ENCODE peak calls at places on chromosomes 16 and 17, in seven cellular contexts. One of them, this sample, is unnamed.

GRCh38 chr17:69325518-69326301 is 1.2 kb downstream of the ABCA5 start:
- DNase-seq in transverse colon: peak
- DNase-seq in astrocyte of the cerebellum: no peak
- DNase-seq in lower lobe of right lung: no peak
- DNase-seq in GM13977: no peak
- DNase-seq in heart right ventricle: no peak
- DNase-seq in hepatocyte: peak
- DNase-seq in this sample: peak

GRCh38 chr17:79716183-79716797 is 14.5 kb upstream of the ENPP7 start:
- DNase-seq in transverse colon: no peak
- DNase-seq in astrocyte of the cerebellum: no peak
- DNase-seq in lower lobe of right lung: no peak
- DNase-seq in GM13977: no peak
- DNase-seq in heart right ventricle: no peak
- DNase-seq in hepatocyte: no peak
- DNase-seq in this sample: peak

GRCh38 chr17:57293077-57293476 is 36.8 kb downstream of the MSI2 start:
- DNase-seq in transverse colon: no peak
- DNase-seq in astrocyte of the cerebellum: no peak
- DNase-seq in lower lobe of right lung: no peak
- DNase-seq in GM13977: no peak
- DNase-seq in heart right ventricle: no peak
- DNase-seq in hepatocyte: peak
- DNase-seq in this sample: peak

GRCh38 chr16:10972956-10973464 is 28.6 kb downstream of the CLEC16A start:
- DNase-seq in transverse colon: no peak
- DNase-seq in astrocyte of the cerebellum: no peak
- DNase-seq in lower lobe of right lung: no peak
- DNase-seq in GM13977: no peak
- DNase-seq in heart right ventricle: no peak
- DNase-seq in hepatocyte: no peak
- DNase-seq in this sample: no peak

GRCh38 chr17:37483311-37484039 is 6.2 kb upstream of the DUSP14 start:
- DNase-seq in transverse colon: peak
- DNase-seq in astrocyte of the cerebellum: no peak
- DNase-seq in lower lobe of right lung: no peak
- DNase-seq in GM13977: peak
- DNase-seq in heart right ventricle: no peak
- DNase-seq in hepatocyte: peak
- DNase-seq in this sample: no peak

GRCh38 chr17:9837551-9838471 is 12.1 kb downstream of the GLP2R start:
- DNase-seq in transverse colon: peak
- DNase-seq in astrocyte of the cerebellum: peak
- DNase-seq in lower lobe of right lung: no peak
- DNase-seq in GM13977: no peak
- DNase-seq in heart right ventricle: peak
- DNase-seq in hepatocyte: peak
- DNase-seq in this sample: no peak

GRCh38 chr16:85851034-85851780 is 47.8 kb upstream of the IRF8 start:
- DNase-seq in transverse colon: no peak
- DNase-seq in astrocyte of the cerebellum: no peak
- DNase-seq in lower lobe of right lung: no peak
- DNase-seq in GM13977: no peak
- DNase-seq in heart right ventricle: no peak
- DNase-seq in hepatocyte: no peak
- DNase-seq in this sample: no peak

GRCh38 chr17:72602517-72603345 is 481.9 kb downstream of the SOX9 start:
- DNase-seq in transverse colon: peak
- DNase-seq in astrocyte of the cerebellum: no peak
- DNase-seq in lower lobe of right lung: peak
- DNase-seq in GM13977: no peak
- DNase-seq in heart right ventricle: no peak
- DNase-seq in hepatocyte: no peak
- DNase-seq in this sample: no peak

GRCh38 chr17:66775262-66775661 is 59.7 kb upstream of the CACNG5 start:
- DNase-seq in transverse colon: no peak
- DNase-seq in astrocyte of the cerebellum: no peak
- DNase-seq in lower lobe of right lung: no peak
- DNase-seq in GM13977: no peak
- DNase-seq in heart right ventricle: no peak
- DNase-seq in hepatocyte: no peak
- DNase-seq in this sample: no peak

GRCh38 chr16:50068550-50068949 is 2.8 kb downstream of the HEATR3 start:
- DNase-seq in transverse colon: no peak
- DNase-seq in astrocyte of the cerebellum: no peak
- DNase-seq in lower lobe of right lung: no peak
- DNase-seq in GM13977: no peak
- DNase-seq in heart right ventricle: no peak
- DNase-seq in hepatocyte: no peak
- DNase-seq in this sample: no peak

GRCh38 chr16:50671644-50672260 is 9.4 kb downstream of the SNX20 start:
- DNase-seq in transverse colon: no peak
- DNase-seq in astrocyte of the cerebellum: no peak
- DNase-seq in lower lobe of right lung: peak
- DNase-seq in GM13977: peak
- DNase-seq in heart right ventricle: no peak
- DNase-seq in hepatocyte: no peak
- DNase-seq in this sample: no peak

DNA sequence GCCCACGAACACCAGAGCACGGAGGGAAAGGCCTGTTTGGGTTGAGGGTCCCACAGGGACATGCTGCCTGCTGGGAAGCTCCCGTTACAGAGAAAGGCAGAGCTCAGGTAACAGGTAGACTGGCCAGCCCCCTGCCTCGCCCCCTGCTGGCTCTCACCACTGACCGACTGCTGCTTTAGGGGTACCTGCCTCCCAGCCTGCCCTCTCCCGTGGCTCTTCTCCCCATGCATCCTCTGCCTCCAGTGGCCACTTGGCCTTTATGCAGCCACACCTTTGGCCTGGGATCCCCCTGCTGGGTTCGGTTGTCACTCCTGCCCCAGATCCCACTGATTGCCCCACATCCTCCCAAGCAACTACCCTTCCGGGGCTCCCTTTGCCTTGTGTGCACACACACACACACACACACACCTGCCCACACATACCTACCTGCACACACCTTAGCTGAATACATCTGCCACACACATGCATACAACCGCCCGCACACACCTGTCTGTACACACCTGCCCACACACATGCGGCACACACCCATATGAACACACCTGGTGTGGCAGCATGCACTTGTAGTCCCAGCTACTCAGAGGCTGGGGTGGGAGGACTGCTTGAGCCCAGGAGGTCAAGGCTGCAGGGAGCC is 7.1 kb downstream of the MCRIP1 start:
- DNase-seq in transverse colon: no peak
- DNase-seq in astrocyte of the cerebellum: no peak
- DNase-seq in lower lobe of right lung: no peak
- DNase-seq in GM13977: no peak
- DNase-seq in heart right ventricle: no peak
- DNase-seq in hepatocyte: no peak
- DNase-seq in this sample: peak
- TF ChIP-seq CTCF in transverse colon: peak
- TF ChIP-seq CTCF in astrocyte of the cerebellum: no peak
- TF ChIP-seq CTCF in lower lobe of right lung: no peak
- TF ChIP-seq CTCF in GM13977: no peak
- TF ChIP-seq CTCF in heart right ventricle: no peak
- TF ChIP-seq CTCF in hepatocyte: no peak
- TF ChIP-seq CTCF in this sample: peak

GRCh38 chr16:64012166-64012565 is 1109.7 kb downstream of the CDH11 start:
- DNase-seq in transverse colon: no peak
- DNase-seq in astrocyte of the cerebellum: no peak
- DNase-seq in lower lobe of right lung: no peak
- DNase-seq in GM13977: no peak
- DNase-seq in heart right ventricle: no peak
- DNase-seq in hepatocyte: no peak
- DNase-seq in this sample: no peak

GRCh38 chr16:64011650-64012049 is 1110.2 kb downstream of the CDH11 start:
- DNase-seq in transverse colon: no peak
- DNase-seq in astrocyte of the cerebellum: no peak
- DNase-seq in lower lobe of right lung: no peak
- DNase-seq in GM13977: no peak
- DNase-seq in heart right ventricle: no peak
- DNase-seq in hepatocyte: no peak
- DNase-seq in this sample: no peak

DNA sequence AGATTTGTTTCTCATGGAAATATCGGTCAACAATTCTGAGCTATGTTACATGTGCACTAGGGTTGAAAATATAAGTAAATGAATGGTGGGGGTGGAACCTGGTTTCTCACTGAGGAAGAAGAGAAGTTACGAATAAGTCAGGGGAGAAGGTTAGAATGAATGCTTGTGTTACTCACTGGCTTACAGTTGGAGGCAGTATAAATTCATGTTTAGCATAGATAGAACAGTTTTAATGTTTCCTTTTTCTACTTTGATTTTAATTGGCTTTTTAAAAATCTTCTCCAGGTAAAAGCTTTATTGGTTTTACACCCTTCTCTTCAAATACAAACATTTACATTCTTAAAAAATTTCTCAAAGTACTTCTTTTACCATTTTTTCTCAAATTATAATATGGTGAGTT is 1113.7 kb downstream of the CDH11 start:
- DNase-seq in transverse colon: no peak
- DNase-seq in astrocyte of the cerebellum: no peak
- DNase-seq in lower lobe of right lung: no peak
- DNase-seq in GM13977: no peak
- DNase-seq in heart right ventricle: no peak
- DNase-seq in hepatocyte: no peak
- DNase-seq in this sample: no peak
- TF ChIP-seq CTCF in transverse colon: no peak
- TF ChIP-seq CTCF in astrocyte of the cerebellum: no peak
- TF ChIP-seq CTCF in lower lobe of right lung: no peak
- TF ChIP-seq CTCF in GM13977: no peak
- TF ChIP-seq CTCF in heart right ventricle: no peak
- TF ChIP-seq CTCF in hepatocyte: peak
- TF ChIP-seq CTCF in this sample: no peak

DNA sequence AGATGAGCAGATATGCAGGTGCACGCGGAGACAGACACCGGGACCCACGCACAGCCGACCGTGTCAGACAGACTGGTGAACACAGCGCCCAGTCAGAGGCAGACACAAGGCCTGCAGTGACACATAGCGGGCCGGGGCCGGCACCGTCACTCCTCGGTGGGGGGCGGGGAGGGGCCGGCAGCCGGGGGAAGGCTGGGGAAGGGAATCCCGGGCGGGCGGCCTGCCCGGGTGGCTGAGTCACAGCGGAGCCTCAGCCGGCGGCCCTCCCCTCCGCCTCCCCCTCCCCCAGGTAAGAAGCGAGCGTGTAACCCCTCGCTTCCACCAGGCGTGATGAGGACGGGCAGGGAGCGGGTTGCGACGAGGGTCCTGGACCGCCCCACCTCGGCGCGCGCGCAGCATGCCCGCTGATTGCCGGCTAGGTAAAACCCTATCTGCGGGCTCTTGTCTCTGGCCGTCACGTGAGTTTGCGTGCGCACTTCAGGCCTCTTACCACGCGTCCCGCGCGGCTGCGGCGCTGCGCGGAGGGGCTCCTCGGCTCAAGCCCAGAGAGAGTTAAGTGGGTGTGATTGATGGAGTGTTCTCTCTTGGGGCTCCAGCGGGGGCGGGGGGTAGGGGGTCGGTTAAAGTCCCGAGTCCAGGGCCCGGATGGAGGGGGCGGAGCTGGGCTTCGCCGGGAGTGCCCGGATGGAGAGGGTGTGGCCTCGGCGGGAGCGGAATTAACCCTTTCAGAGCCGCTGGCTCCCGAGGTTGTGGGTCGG is 7.8 kb downstream of the KDM6B start:
- DNase-seq in transverse colon: peak
- DNase-seq in astrocyte of the cerebellum: peak
- DNase-seq in lower lobe of right lung: peak
- DNase-seq in GM13977: peak
- DNase-seq in heart right ventricle: peak
- DNase-seq in hepatocyte: peak
- DNase-seq in this sample: peak
- TF ChIP-seq CTCF in transverse colon: no peak
- TF ChIP-seq CTCF in astrocyte of the cerebellum: no peak
- TF ChIP-seq CTCF in lower lobe of right lung: peak
- TF ChIP-seq CTCF in GM13977: peak
- TF ChIP-seq CTCF in heart right ventricle: peak
- TF ChIP-seq CTCF in hepatocyte: peak
- TF ChIP-seq CTCF in this sample: no peak

GRCh38 chr16:53546988-53547391 is 44.0 kb upstream of the AKTIP start:
- DNase-seq in transverse colon: no peak
- DNase-seq in astrocyte of the cerebellum: no peak
- DNase-seq in lower lobe of right lung: no peak
- DNase-seq in GM13977: no peak
- DNase-seq in heart right ventricle: no peak
- DNase-seq in hepatocyte: peak
- DNase-seq in this sample: peak
- TF ChIP-seq CTCF in transverse colon: no peak
- TF ChIP-seq CTCF in astrocyte of the cerebellum: peak
- TF ChIP-seq CTCF in lower lobe of right lung: no peak
- TF ChIP-seq CTCF in GM13977: peak
- TF ChIP-seq CTCF in heart right ventricle: peak
- TF ChIP-seq CTCF in hepatocyte: peak
- TF ChIP-seq CTCF in this sample: peak

DNA sequence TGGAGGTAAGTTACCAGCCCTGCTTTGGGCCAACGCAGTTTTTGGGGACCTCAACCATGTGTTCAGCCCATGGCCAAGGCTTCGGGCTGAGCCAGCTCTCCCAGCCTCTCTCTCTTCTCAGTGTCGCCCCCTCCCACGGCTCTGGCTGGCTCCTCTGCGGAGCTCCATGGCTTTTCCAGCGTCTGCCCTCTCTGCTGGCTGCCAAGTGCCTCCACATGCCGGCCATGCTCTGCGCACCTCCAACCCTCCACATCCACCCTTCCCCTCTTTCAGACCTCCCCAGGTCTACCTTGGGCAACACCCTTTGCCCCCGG is 23.2 kb downstream of the COTL1 start:
- DNase-seq in transverse colon: no peak
- DNase-seq in astrocyte of the cerebellum: no peak
- DNase-seq in lower lobe of right lung: no peak
- DNase-seq in GM13977: no peak
- DNase-seq in heart right ventricle: no peak
- DNase-seq in hepatocyte: no peak
- DNase-seq in this sample: no peak
- TF ChIP-seq CTCF in transverse colon: no peak
- TF ChIP-seq CTCF in astrocyte of the cerebellum: no peak
- TF ChIP-seq CTCF in lower lobe of right lung: no peak
- TF ChIP-seq CTCF in GM13977: no peak
- TF ChIP-seq CTCF in heart right ventricle: no peak
- TF ChIP-seq CTCF in hepatocyte: no peak
- TF ChIP-seq CTCF in this sample: no peak

DNA sequence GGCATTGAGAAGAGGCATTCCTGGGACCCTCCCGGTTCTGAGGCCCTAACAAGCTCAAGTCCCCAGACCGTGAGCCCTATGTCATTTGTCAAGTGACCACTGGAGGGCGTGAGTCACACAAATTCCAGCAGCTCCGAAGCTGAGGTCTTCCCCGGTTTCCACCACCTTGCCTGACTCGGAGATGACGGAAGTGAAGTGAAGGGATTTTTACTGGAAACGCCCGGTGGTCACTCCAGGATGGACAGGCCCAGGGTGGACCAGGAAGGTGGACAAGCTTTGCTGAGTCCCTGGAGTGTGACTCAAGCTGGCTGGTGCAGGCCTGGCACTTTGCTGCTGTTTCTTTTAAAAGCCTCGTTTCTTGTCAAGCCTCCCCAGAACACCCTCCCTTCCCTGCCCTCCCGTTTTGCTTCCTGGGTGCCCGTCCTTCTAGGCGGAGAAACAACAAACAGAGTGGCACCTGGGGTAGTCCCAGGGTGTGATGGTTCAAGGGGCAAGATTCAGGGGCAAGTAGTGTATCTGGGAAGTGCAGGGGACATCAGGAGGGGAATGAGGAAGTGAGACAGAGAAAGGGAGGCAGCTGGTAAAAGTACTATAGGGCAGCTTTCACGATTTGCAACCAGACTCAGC is 5.3 kb upstream of the NOS2 start:
- DNase-seq in transverse colon: peak
- DNase-seq in astrocyte of the cerebellum: peak
- DNase-seq in lower lobe of right lung: peak
- DNase-seq in GM13977: peak
- DNase-seq in heart right ventricle: peak
- DNase-seq in hepatocyte: peak
- DNase-seq in this sample: peak
- TF ChIP-seq CTCF in transverse colon: peak
- TF ChIP-seq CTCF in astrocyte of the cerebellum: peak
- TF ChIP-seq CTCF in lower lobe of right lung: peak
- TF ChIP-seq CTCF in GM13977: peak
- TF ChIP-seq CTCF in heart right ventricle: peak
- TF ChIP-seq CTCF in hepatocyte: peak
- TF ChIP-seq CTCF in this sample: peak